ENCODE peak calls at places on chromosomes 4 and X, in six cellular contexts. U, S, L, W, Z and H are unnamed samples.

GRCh38 chrX:85244411-85245210 is 820 bp downstream of the ZNF711 start:
- DNase-seq in U (peak; percentile 10), Z (peak; percentile 3), S (peak; percentile 2), L (peak; percentile 7), W (no peak), H (no peak)

GRCh38 chr4:123554819-123555499 is 158.4 kb downstream of the SPRY1 start:
- DNase-seq in Z (no peak), L (no peak), S (no peak), W (no peak), U (no peak), H (no peak)

GRCh38 chrX:22652596-22652995 is 347.2 kb upstream of the DDX53 start:
- DNase-seq in U (no peak), Z (peak; percentile 2), L (peak; percentile 50), S (peak; percentile 2), W (no peak), H (peak; percentile 32)

GRCh38 chrX:110170029-110170428 is 147.9 kb downstream of the AMMECR1 start:
- DNase-seq in W (no peak), Z (no peak), U (no peak), S (no peak), L (no peak), H (no peak)

GRCh38 chr4:186137193-186137792 is 32.8 kb downstream of the FAM149A start:
- DNase-seq in U (no peak), W (no peak), Z (no peak), L (peak; percentile 27), S (no peak), H (no peak)

GRCh38 chrX:47483310-47484268 is 567 bp upstream of the ZNF41 start:
- DNase-seq in U (peak; percentile 43), S (peak; percentile 12), Z (peak; percentile 11), W (no peak), L (peak; percentile 30), H (no peak)

GRCh38 chr4:56408978-56409377 is 21.7 kb upstream of the AASDH start:
- DNase-seq in W (no peak), U (no peak), Z (no peak), L (no peak), S (no peak), H (no peak)

GRCh38 chr4:72564184-72564583 is 4.8 kb downstream of the ADAMTS3 start:
- DNase-seq in W (peak; percentile 37), U (no peak), S (no peak), Z (no peak), L (peak; percentile 54), H (peak; percentile 40)

DNA sequence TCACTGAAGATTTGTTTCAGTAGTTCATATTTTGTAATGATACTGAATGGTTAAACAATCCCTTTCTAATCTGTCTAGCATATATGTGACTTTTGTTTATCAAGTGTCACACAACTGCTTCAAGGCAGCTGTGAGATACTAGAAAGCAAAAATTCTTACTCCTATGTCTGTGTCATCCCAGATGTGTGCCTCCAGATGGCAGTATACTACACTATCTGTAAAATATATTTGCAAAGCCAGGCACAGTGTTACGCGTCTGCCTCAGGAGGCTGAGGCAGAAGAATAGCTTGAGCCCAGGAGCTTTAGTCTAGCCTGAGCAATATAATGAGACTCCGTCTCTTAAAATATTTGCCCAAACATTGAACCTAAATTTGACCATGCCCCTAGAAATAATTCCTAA is 4.0 kb downstream of the NUDT10 start:
- DNase-seq in W (no peak), S (no peak), U (peak; percentile 16), Z (peak; percentile 3), L (peak; percentile 40), H (no peak)
- TF ChIP-seq CTCF in W (no peak), S (peak; percentile 66), U (peak; percentile 21), Z (no peak), L (peak; percentile 57), H (peak; percentile 59)

DNA sequence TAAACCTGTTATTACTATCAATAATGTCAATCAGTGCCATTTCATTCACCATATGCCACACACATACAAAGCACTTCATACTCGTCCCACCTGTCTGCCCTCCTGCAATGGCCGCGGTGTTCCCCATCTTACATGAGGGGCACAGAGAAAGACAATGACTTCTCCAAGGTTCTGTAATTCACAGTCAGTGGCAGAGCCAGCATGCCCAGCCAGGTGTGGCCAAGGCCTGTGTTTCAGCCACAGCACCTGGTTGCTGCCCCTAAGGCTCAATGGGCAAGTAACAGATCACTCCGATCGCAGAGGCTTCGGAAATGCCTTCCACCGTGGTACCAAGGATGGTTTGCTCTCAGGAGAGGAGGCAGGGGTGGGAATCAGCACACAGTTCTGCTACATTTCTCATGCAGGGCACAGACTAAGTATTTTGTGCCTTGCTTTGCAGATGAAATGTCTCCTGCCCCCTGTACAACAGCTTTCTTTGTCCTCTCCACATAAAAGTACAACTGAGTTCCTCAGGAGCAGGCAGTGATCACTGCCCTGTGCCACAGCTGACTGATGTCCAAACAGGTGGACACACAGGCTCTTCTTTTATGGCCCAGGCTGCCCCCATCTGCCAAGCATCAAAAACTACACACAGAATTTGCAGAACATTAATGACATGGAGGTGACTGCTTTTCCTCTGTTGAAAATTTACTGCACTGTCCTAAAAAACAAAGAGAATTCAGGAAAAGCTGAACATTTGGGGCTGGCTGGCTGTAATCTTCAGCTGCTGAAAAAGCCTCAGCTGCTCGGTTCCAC is 10.8 kb downstream of the AFAP1 start:
- DNase-seq in U (no peak), Z (no peak), W (no peak), L (no peak), S (no peak), H (no peak)
- TF ChIP-seq CTCF in U (no peak), Z (no peak), W (no peak), L (peak; percentile 44), S (peak; percentile 42), H (peak; percentile 57)

GRCh38 chrX:35890699-35891098 is 28.8 kb upstream of the CFAP47 start:
- DNase-seq in L (peak; percentile 11), Z (peak; percentile 49), S (no peak), W (peak; percentile 13), U (no peak), H (no peak)
- TF ChIP-seq CTCF in L (peak; percentile 53), Z (peak; percentile 35), S (peak; percentile 65), W (no peak), U (no peak), H (peak; percentile 69)

DNA sequence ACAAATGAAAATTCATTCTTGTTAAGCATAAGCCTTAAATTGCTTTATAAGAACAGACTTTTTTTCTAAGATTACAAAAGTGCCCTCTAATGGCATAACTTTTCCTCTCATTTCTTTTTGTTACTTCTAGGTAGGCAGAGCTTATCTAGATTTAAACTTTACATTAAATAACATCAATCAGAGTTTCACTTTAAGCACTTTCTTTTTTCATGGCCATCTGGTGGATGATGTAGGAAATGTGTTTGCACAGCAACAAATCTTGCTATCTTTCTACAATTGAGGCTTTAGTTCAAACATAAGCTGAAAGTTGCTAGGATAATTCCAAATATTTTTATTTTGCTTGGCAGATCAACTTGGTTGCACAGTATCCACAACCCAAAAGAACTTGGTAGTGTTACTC is 22.1 kb downstream of the NDNF start:
- DNase-seq in L (no peak), U (no peak), W (no peak), Z (no peak), S (no peak), H (no peak)
- TF ChIP-seq CTCF in L (peak; percentile 29), U (no peak), W (no peak), Z (no peak), S (peak; percentile 58), H (peak; percentile 48)

GRCh38 chrX:8036914-8037313 is 109.7 kb upstream of the PNPLA4 start:
- DNase-seq in W (no peak), S (no peak), U (no peak), Z (no peak), L (no peak), H (no peak)

GRCh38 chrX:8042304-8042703 is 115.1 kb upstream of the PNPLA4 start:
- DNase-seq in W (no peak), U (no peak), L (no peak), S (no peak), Z (no peak), H (no peak)

GRCh38 chrX:8034058-8034457 is 106.8 kb upstream of the PNPLA4 start:
- DNase-seq in U (no peak), S (no peak), Z (no peak), L (no peak), W (no peak), H (no peak)

GRCh38 chrX:8033175-8033574 is 106.0 kb upstream of the PNPLA4 start:
- DNase-seq in Z (no peak), W (no peak), U (no peak), L (no peak), S (no peak), H (peak; percentile 25)

DNA sequence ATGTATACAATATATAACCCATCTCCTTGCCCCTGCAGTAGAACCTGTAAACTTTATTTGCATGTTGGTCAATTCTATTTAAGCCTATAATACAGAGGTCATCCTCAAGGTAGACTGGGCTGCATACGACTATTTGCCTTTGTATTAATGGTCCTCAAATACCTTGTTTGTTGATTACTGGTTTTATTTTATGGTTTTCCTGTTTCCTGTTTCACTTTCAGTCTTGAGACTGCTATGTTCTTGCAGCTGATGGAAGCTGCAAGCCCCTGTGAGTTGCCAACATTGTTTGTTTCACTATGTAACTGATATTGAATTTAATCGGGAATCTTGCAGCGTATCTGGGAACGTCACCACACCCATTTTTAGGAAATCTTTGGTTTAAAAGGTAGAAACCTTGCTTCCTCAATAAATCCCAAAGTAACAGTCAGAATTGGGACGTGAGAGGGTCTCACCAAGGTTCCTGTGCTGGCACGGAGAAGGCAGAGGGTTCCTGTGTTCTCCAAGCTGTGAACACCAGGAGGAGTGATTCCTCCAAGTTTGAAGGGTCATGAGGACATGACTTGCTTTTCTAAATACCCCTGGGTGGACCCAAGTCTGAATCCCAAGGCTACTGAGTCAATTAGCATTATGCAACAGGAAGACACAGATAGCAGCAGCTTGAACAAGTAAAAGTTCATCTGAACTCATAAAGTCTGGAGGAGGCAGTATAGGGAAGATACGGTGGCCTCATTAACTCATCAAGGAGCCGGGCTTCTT is 110.6 kb upstream of the PNPLA4 start:
- DNase-seq in U (no peak), L (no peak), Z (no peak), S (no peak), W (no peak), H (no peak)
- TF ChIP-seq CTCF in U (no peak), L (no peak), Z (no peak), S (no peak), W (no peak), H (no peak)

DNA sequence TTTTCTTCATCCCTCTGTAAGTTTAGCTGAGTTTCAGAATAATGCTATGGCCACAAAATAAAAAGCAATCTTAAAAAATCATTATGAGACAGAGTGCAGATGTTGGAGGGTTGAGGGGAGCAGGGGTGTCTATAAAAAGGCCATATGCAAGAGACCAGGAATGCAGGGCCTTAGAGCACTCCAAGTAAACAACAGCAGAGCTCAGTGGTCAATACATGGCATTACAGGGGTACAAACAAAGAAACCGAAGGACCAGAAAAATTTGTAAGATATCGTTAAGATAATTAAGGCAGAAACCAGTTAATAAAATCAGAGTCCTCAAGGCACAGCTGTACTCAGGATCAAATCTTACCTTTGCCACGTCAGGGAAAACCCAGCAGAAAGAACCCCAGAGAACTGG is 28.4 kb upstream of the NDST3 start:
- DNase-seq in W (no peak), Z (no peak), S (no peak), L (no peak), U (no peak), H (no peak)
- TF ChIP-seq CTCF in W (no peak), Z (no peak), S (no peak), L (no peak), U (no peak), H (peak; percentile 30)

GRCh38 chr4:107379054-107379869 is 340.8 kb downstream of the PAPSS1 start:
- DNase-seq in S (no peak), U (no peak), W (no peak), L (peak; percentile 47), Z (no peak), H (no peak)
- TF ChIP-seq CTCF in S (no peak), U (no peak), W (no peak), L (peak; percentile 27), Z (no peak), H (no peak)

GRCh38 chr4:926538-926937 is 5.6 kb downstream of the GAK start:
- DNase-seq in Z (no peak), S (peak; percentile 41), U (no peak), L (no peak), W (no peak), H (no peak)
- TF ChIP-seq CTCF in Z (no peak), S (peak; percentile 60), U (no peak), L (peak; percentile 33), W (no peak), H (peak; percentile 28)